ENCODE peak calls at places on chromosome 6, in ten cellular contexts. R, M, X, V, K, A, E, Y, D and S are unnamed samples.

GRCh38 chr6:50591135-50591534 is 122.2 kb upstream of the TFAP2D start:
- DNase-seq in D (no peak), Y (no peak), E (no peak), V (no peak), A (no peak), R (no peak), M (no peak), K (no peak), X (no peak), S (no peak)

GRCh38 chr6:9647599-9647998 is 767.3 kb downstream of the TFAP2A start:
- DNase-seq in E (no peak), K (no peak), D (peak; percentile 62), M (no peak), R (no peak), A (no peak), X (no peak), Y (no peak), V (no peak), S (no peak)

GRCh38 chr6:43917878-43918382 is 147.9 kb downstream of the VEGFA start:
- DNase-seq in M (no peak), A (no peak), X (no peak), Y (no peak), R (no peak), V (no peak), E (no peak), D (peak; percentile 45), K (no peak), S (no peak)

GRCh38 chr6:12028194-12028593 is 16.1 kb downstream of the HIVEP1 start:
- DNase-seq in V (no peak), Y (no peak), X (no peak), R (no peak), E (no peak), D (no peak), M (no peak), K (no peak), A (no peak), S (no peak)

GRCh38 chr6:111481836-111482235 is 1.2 kb downstream of the REV3L start:
- DNase-seq in D (peak; percentile 11), V (no peak), X (no peak), M (no peak), E (no peak), K (no peak), A (no peak), Y (no peak), R (no peak), S (no peak)

GRCh38 chr6:138287144-138287955 is 69.1 kb upstream of the PBOV1 start:
- DNase-seq in R (no peak), V (peak; percentile 83), Y (peak; percentile 64), X (no peak), K (peak; percentile 75), D (no peak), A (no peak), E (peak; percentile 38), M (peak; percentile 75), S (peak; percentile 45)

GRCh38 chr6:156175971-156176421 is 601.2 kb upstream of the ARID1B start:
- DNase-seq in D (no peak), M (peak; percentile 26), K (no peak), A (peak; percentile 36), Y (peak; percentile 59), V (peak; percentile 36), R (peak; percentile 67), X (no peak), E (peak; percentile 38), S (no peak)

GRCh38 chr6:55875420-55875819 is at the start of gene BMP5:
- DNase-seq in E (no peak), V (no peak), Y (no peak), X (no peak), A (no peak), D (no peak), M (no peak), R (no peak), K (no peak), S (no peak)

GRCh38 chr6:151136141-151136755 is 103.5 kb upstream of the AKAP12 start:
- DNase-seq in A (peak; percentile 25), D (no peak), M (no peak), Y (no peak), R (no peak), K (no peak), X (no peak), V (peak; percentile 33), E (no peak), S (no peak)

DNA sequence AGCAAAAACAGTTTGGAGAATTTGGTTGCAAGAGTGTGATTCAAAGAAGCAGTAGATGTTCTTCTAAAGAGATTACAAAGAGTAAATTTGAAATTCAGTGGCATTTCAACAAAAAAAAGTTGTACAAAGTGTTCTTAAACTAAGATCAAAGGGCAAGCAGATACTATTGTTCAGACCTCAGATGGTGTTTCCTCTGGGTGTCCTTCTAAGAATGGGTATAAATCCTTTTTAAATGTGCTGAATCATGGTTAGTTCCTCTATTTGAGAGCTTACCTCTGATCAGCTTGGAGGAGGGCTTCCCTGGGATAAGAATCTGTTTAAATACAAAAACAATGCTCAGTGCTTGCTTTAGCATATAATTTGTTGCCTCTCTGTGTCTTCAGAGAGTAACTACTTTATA is 6.3 kb downstream of the BMP6 start:
- DNase-seq in R (no peak), K (no peak), A (no peak), X (no peak), Y (no peak), V (no peak), E (no peak), D (no peak), M (no peak), S (no peak)
- TF ChIP-seq POLR2A in R (no peak), K (no peak), A (no peak), X (no peak), Y (no peak), V (no peak), E (no peak), D (no peak), M (no peak), S (no peak)

GRCh38 chr6:145445674-145446073 is 289.6 kb downstream of the EPM2A start:
- DNase-seq in R (no peak), K (no peak), D (no peak), V (no peak), Y (no peak), X (no peak), E (no peak), A (no peak), M (no peak), S (no peak)
- H3K9me3 ChIP-seq in R (peaks cover 35% of the 10 kb centered on the region), K (peaks cover 8% of the 10 kb centered on the region), D (peaks cover 2% of the 10 kb centered on the region), V (no peaks in the 10 kb centered on the region), Y (no peaks in the 10 kb centered on the region), X (no peaks in the 10 kb centered on the region), E (peaks cover 3% of the 10 kb centered on the region), A (no peaks in the 10 kb centered on the region), M (no peaks in the 10 kb centered on the region), S (no peaks in the 10 kb centered on the region)

DNA sequence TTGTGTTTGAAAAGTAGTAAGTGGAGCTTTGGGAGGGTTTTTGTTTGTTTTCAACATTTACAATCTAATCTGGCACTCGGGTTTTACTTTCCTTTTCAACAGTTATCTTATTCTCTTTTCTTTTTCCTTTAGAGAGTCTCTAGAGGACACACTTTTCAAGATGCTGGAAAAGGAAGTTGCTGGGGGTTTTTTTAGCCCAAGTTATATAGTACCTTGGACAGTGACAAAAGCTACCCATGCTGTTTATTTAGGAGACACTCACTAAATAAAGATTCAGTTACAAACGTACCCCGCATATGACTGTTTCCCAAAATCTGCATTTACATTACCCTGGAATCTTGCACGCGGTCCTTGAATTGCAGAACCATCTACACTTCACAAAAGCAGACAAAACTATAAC is 78.8 kb downstream of the MAP7 start:
- DNase-seq in X (no peak), M (no peak), K (no peak), R (no peak), Y (no peak), V (no peak), A (no peak), D (peak; percentile 1), E (no peak), S (no peak)
- H3K27me3 ChIP-seq in X (no peaks in the 10 kb centered on the region), M (no peaks in the 10 kb centered on the region), K (no peaks in the 10 kb centered on the region), R (no peaks in the 10 kb centered on the region), Y (no peaks in the 10 kb centered on the region), V (no peaks in the 10 kb centered on the region), A (no peaks in the 10 kb centered on the region), D (peaks cover 7% of the 10 kb centered on the region), E (no peaks in the 10 kb centered on the region), S (no peaks in the 10 kb centered on the region)

GRCh38 chr6:85389180-85389797 is 60.6 kb upstream of the NT5E start:
- DNase-seq in M (no peak), K (no peak), D (no peak), X (no peak), V (no peak), Y (no peak), A (no peak), R (no peak), E (no peak), S (no peak)

GRCh38 chr6:85392379-85392778 is 57.5 kb upstream of the NT5E start:
- DNase-seq in Y (no peak), V (no peak), X (no peak), K (no peak), A (no peak), D (no peak), E (no peak), M (no peak), R (no peak), S (no peak)

GRCh38 chr6:85390775-85391174 is 59.1 kb upstream of the NT5E start:
- DNase-seq in M (no peak), A (no peak), E (no peak), Y (no peak), D (peak; percentile 68), V (no peak), X (no peak), K (no peak), R (no peak), S (no peak)

GRCh38 chr6:85388531-85388930 is 61.4 kb upstream of the NT5E start:
- DNase-seq in E (no peak), R (no peak), D (no peak), Y (no peak), X (no peak), M (no peak), A (no peak), V (no peak), K (no peak), S (no peak)

GRCh38 chr6:85390105-85390728 is 59.7 kb upstream of the NT5E start:
- DNase-seq in X (no peak), A (no peak), R (no peak), D (peak; percentile 22), V (no peak), K (no peak), M (no peak), E (no peak), Y (no peak), S (no peak)
- TF ChIP-seq POLR2A in X (no peak), A (no peak), R (no peak), D (no peak), V (no peak), K (no peak), M (no peak), E (no peak), Y (no peak), S (no peak)

DNA sequence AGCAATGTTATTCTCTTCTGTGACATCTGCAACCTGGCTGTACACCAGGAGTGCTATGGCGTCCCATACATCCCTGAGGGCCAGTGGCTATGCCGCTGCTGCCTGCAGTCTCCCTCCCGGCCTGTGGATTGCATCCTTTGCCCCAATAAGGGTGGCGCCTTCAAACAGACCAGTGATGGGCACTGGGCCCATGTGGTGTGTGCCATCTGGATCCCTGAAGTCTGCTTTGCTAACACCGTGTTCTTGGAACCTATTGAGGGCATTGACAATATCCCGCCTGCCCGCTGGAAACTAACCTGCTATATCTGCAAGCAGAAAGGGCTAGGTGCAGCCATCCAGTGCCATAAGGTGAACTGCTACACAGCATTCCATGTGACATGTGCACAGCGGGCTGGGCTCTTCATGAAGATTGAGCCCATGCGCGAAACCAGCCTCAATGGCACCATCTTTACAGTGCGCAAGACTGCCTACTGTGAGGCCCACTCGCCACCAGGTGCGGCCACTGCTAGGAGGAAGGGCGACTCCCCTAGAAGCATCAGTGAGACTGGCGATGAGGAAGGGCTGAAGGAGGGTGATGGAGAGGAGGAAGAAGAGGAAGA is 4.6 kb downstream of the BRPF3 start:
- DNase-seq in D (no peak), X (no peak), M (no peak), A (no peak), K (no peak), R (no peak), V (no peak), E (no peak), Y (no peak), S (no peak)
- H3K9me3 ChIP-seq in D (no peaks in the 10 kb centered on the region), X (no peaks in the 10 kb centered on the region), M (no peaks in the 10 kb centered on the region), A (no peaks in the 10 kb centered on the region), K (no peaks in the 10 kb centered on the region), R (no peaks in the 10 kb centered on the region), V (no peaks in the 10 kb centered on the region), E (no peaks in the 10 kb centered on the region), Y (no peaks in the 10 kb centered on the region), S (no peaks in the 10 kb centered on the region)